ENCODE peak calls at places on chromosomes 4 and X, in ten cellular contexts. One of them, this sample, is unnamed.

GRCh38 chr4:68410149-68410548 is 37.1 kb upstream of the TMPRSS11E start:
- DNase-seq in germinal center: no peak
- DNase-seq in AG20443: no peak
- DNase-seq in upper lobe of left lung: no peak
- DNase-seq in endothelial cell: no peak
- DNase-seq in lower lobe of right lung: no peak
- DNase-seq in H9: no peak
- DNase-seq in GM23248: no peak
- DNase-seq in fibroblast of the aortic adventitia: no peak
- DNase-seq in hippocampal formation: no peak
- DNase-seq in this sample: no peak

GRCh38 chr4:2009651-2010233 is 968 bp upstream of the NELFA start:
- DNase-seq in AG20443: peak; percentile 83
- DNase-seq in upper lobe of left lung: peak; percentile 84
- DNase-seq in GM23248: peak; percentile 86
- DNase-seq in H9: peak; percentile 67
- DNase-seq in germinal center: peak; percentile 71
- DNase-seq in fibroblast of the aortic adventitia: peak; percentile 43
- DNase-seq in hippocampal formation: peak; percentile 46
- DNase-seq in lower lobe of right lung: peak; percentile 79
- DNase-seq in endothelial cell: peak; percentile 69
- DNase-seq in this sample: peak; percentile 76

GRCh38 chrX:39886282-39886681 is 211.5 kb downstream of the BCOR start:
- DNase-seq in lower lobe of right lung: peak; percentile 53
- DNase-seq in endothelial cell: no peak
- DNase-seq in germinal center: no peak
- DNase-seq in AG20443: no peak
- DNase-seq in H9: no peak
- DNase-seq in fibroblast of the aortic adventitia: no peak
- DNase-seq in upper lobe of left lung: no peak
- DNase-seq in hippocampal formation: no peak
- DNase-seq in GM23248: peak; percentile 18
- DNase-seq in this sample: peak; percentile 40

GRCh38 chr4:30962949-30963348 is 242.8 kb downstream of the PCDH7 start:
- DNase-seq in endothelial cell: no peak
- DNase-seq in germinal center: no peak
- DNase-seq in fibroblast of the aortic adventitia: peak; percentile 88
- DNase-seq in upper lobe of left lung: no peak
- DNase-seq in AG20443: no peak
- DNase-seq in lower lobe of right lung: no peak
- DNase-seq in GM23248: no peak
- DNase-seq in hippocampal formation: no peak
- DNase-seq in H9: no peak
- DNase-seq in this sample: no peak

GRCh38 chr4:147309434-147309833 is 171.5 kb upstream of the EDNRA start:
- DNase-seq in AG20443: no peak
- DNase-seq in fibroblast of the aortic adventitia: no peak
- DNase-seq in lower lobe of right lung: no peak
- DNase-seq in H9: no peak
- DNase-seq in endothelial cell: no peak
- DNase-seq in germinal center: no peak
- DNase-seq in GM23248: no peak
- DNase-seq in hippocampal formation: no peak
- DNase-seq in upper lobe of left lung: no peak
- DNase-seq in this sample: no peak

GRCh38 chr4:85748654-85749053 is 273.7 kb downstream of the ARHGAP24 start:
- DNase-seq in endothelial cell: no peak
- DNase-seq in fibroblast of the aortic adventitia: peak; percentile 59
- DNase-seq in AG20443: no peak
- DNase-seq in hippocampal formation: no peak
- DNase-seq in GM23248: peak; percentile 30
- DNase-seq in H9: no peak
- DNase-seq in lower lobe of right lung: no peak
- DNase-seq in germinal center: no peak
- DNase-seq in upper lobe of left lung: no peak
- DNase-seq in this sample: no peak

GRCh38 chr4:104491396-104491821 is 3.3 kb downstream of the CXXC4 start:
- DNase-seq in germinal center: peak; percentile 44
- DNase-seq in upper lobe of left lung: peak; percentile 91
- DNase-seq in hippocampal formation: peak; percentile 20
- DNase-seq in lower lobe of right lung: peak; percentile 51
- DNase-seq in AG20443: peak; percentile 30
- DNase-seq in GM23248: peak; percentile 28
- DNase-seq in H9: peak; percentile 59
- DNase-seq in endothelial cell: peak; percentile 70
- DNase-seq in fibroblast of the aortic adventitia: no peak
- DNase-seq in this sample: peak; percentile 34

GRCh38 chrX:17415242-17415815 is 40.3 kb downstream of the NHS start:
- DNase-seq in AG20443: no peak
- DNase-seq in lower lobe of right lung: no peak
- DNase-seq in hippocampal formation: no peak
- DNase-seq in upper lobe of left lung: no peak
- DNase-seq in endothelial cell: no peak
- DNase-seq in H9: no peak
- DNase-seq in germinal center: no peak
- DNase-seq in GM23248: no peak
- DNase-seq in fibroblast of the aortic adventitia: peak; percentile 15
- DNase-seq in this sample: no peak

GRCh38 chr4:139556735-139557505 is 901 bp upstream of the SETD7 start:
- DNase-seq in endothelial cell: peak; percentile 50
- DNase-seq in H9: peak; percentile 64
- DNase-seq in lower lobe of right lung: peak; percentile 80
- DNase-seq in germinal center: peak; percentile 75
- DNase-seq in GM23248: peak; percentile 63
- DNase-seq in fibroblast of the aortic adventitia: no peak
- DNase-seq in upper lobe of left lung: peak; percentile 90
- DNase-seq in AG20443: peak; percentile 33
- DNase-seq in hippocampal formation: peak; percentile 65
- DNase-seq in this sample: peak; percentile 85

GRCh38 chrX:54045563-54046228 is 1.4 kb upstream of the PHF8 start:
- DNase-seq in fibroblast of the aortic adventitia: no peak
- DNase-seq in germinal center: no peak
- DNase-seq in endothelial cell: no peak
- DNase-seq in GM23248: no peak
- DNase-seq in H9: no peak
- DNase-seq in AG20443: no peak
- DNase-seq in hippocampal formation: no peak
- DNase-seq in lower lobe of right lung: no peak
- DNase-seq in upper lobe of left lung: no peak
- DNase-seq in this sample: no peak

GRCh38 chr4:85147481-85148076 is 181.1 kb upstream of the WDFY3 start:
- DNase-seq in germinal center: peak; percentile 43
- DNase-seq in GM23248: peak; percentile 78
- DNase-seq in fibroblast of the aortic adventitia: peak; percentile 79
- DNase-seq in AG20443: peak; percentile 60
- DNase-seq in lower lobe of right lung: peak; percentile 50
- DNase-seq in upper lobe of left lung: no peak
- DNase-seq in hippocampal formation: peak; percentile 79
- DNase-seq in H9: peak; percentile 35
- DNase-seq in endothelial cell: peak; percentile 23
- DNase-seq in this sample: peak; percentile 46

GRCh38 chr4:184255361-184255760 is 37.7 kb upstream of the ENPP6 start:
- DNase-seq in H9: peak; percentile 25
- DNase-seq in endothelial cell: no peak
- DNase-seq in AG20443: no peak
- DNase-seq in hippocampal formation: peak; percentile 36
- DNase-seq in upper lobe of left lung: peak; percentile 21
- DNase-seq in GM23248: no peak
- DNase-seq in lower lobe of right lung: no peak
- DNase-seq in germinal center: no peak
- DNase-seq in fibroblast of the aortic adventitia: no peak
- DNase-seq in this sample: no peak

GRCh38 chr4:173878701-173879100 is 348.7 kb upstream of the HAND2 start:
- DNase-seq in lower lobe of right lung: no peak
- DNase-seq in upper lobe of left lung: no peak
- DNase-seq in endothelial cell: no peak
- DNase-seq in GM23248: peak; percentile 39
- DNase-seq in H9: no peak
- DNase-seq in fibroblast of the aortic adventitia: peak; percentile 99
- DNase-seq in germinal center: no peak
- DNase-seq in hippocampal formation: no peak
- DNase-seq in AG20443: no peak
- DNase-seq in this sample: no peak

GRCh38 chr4:27176400-27176799 is 315.8 kb downstream of the STIM2 start:
- DNase-seq in H9: peak; percentile 49
- DNase-seq in GM23248: peak; percentile 72
- DNase-seq in hippocampal formation: peak; percentile 35
- DNase-seq in upper lobe of left lung: no peak
- DNase-seq in fibroblast of the aortic adventitia: peak; percentile 84
- DNase-seq in lower lobe of right lung: no peak
- DNase-seq in germinal center: no peak
- DNase-seq in AG20443: peak; percentile 14
- DNase-seq in endothelial cell: peak; percentile 38
- DNase-seq in this sample: no peak

GRCh38 chrX:119759333-119759766 is 962 bp downstream of the SOWAHD start:
- DNase-seq in upper lobe of left lung: peak; percentile 69
- DNase-seq in germinal center: no peak
- DNase-seq in lower lobe of right lung: no peak
- DNase-seq in endothelial cell: no peak
- DNase-seq in H9: peak; percentile 36
- DNase-seq in GM23248: no peak
- DNase-seq in hippocampal formation: no peak
- DNase-seq in AG20443: no peak
- DNase-seq in fibroblast of the aortic adventitia: no peak
- DNase-seq in this sample: no peak

GRCh38 chr4:21697583-21697982 is 251.0 kb downstream of the KCNIP4 start:
- DNase-seq in H9: peak; percentile 85
- DNase-seq in endothelial cell: peak; percentile 18
- DNase-seq in AG20443: no peak
- DNase-seq in hippocampal formation: no peak
- DNase-seq in upper lobe of left lung: no peak
- DNase-seq in lower lobe of right lung: peak; percentile 34
- DNase-seq in GM23248: peak; percentile 32
- DNase-seq in fibroblast of the aortic adventitia: no peak
- DNase-seq in germinal center: no peak
- DNase-seq in this sample: peak; percentile 27

GRCh38 chr4:6956087-6956433 is 46.4 kb downstream of the TBC1D14 start:
- DNase-seq in AG20443: no peak
- DNase-seq in upper lobe of left lung: no peak
- DNase-seq in GM23248: no peak
- DNase-seq in H9: no peak
- DNase-seq in lower lobe of right lung: no peak
- DNase-seq in germinal center: no peak
- DNase-seq in hippocampal formation: no peak
- DNase-seq in endothelial cell: no peak
- DNase-seq in fibroblast of the aortic adventitia: no peak
- DNase-seq in this sample: peak; percentile 25

GRCh38 chr4:59936566-59936965 is 1263.6 kb upstream of the ADGRL3 start:
- DNase-seq in fibroblast of the aortic adventitia: no peak
- DNase-seq in germinal center: no peak
- DNase-seq in hippocampal formation: no peak
- DNase-seq in AG20443: no peak
- DNase-seq in endothelial cell: no peak
- DNase-seq in GM23248: no peak
- DNase-seq in lower lobe of right lung: no peak
- DNase-seq in upper lobe of left lung: no peak
- DNase-seq in H9: no peak
- DNase-seq in this sample: no peak

GRCh38 chr4:10299601-10300000 is 157.6 kb downstream of the ZNF518B start:
- DNase-seq in lower lobe of right lung: no peak
- DNase-seq in germinal center: no peak
- DNase-seq in H9: no peak
- DNase-seq in hippocampal formation: no peak
- DNase-seq in GM23248: peak; percentile 33
- DNase-seq in endothelial cell: no peak
- DNase-seq in fibroblast of the aortic adventitia: peak; percentile 28
- DNase-seq in upper lobe of left lung: no peak
- DNase-seq in AG20443: peak; percentile 28
- DNase-seq in this sample: no peak

GRCh38 chrX:103197721-103198306 is 17.1 kb upstream of the BEX4 start:
- DNase-seq in GM23248: peak; percentile 42
- DNase-seq in endothelial cell: no peak
- DNase-seq in lower lobe of right lung: no peak
- DNase-seq in hippocampal formation: no peak
- DNase-seq in H9: no peak
- DNase-seq in germinal center: no peak
- DNase-seq in upper lobe of left lung: no peak
- DNase-seq in fibroblast of the aortic adventitia: peak; percentile 63
- DNase-seq in AG20443: peak; percentile 23
- DNase-seq in this sample: no peak

GRCh38 chr4:39732728-39733127 is 34.8 kb downstream of the UBE2K start:
- DNase-seq in AG20443: peak; percentile 64
- DNase-seq in fibroblast of the aortic adventitia: peak; percentile 75
- DNase-seq in upper lobe of left lung: no peak
- DNase-seq in hippocampal formation: no peak
- DNase-seq in lower lobe of right lung: no peak
- DNase-seq in germinal center: no peak
- DNase-seq in H9: no peak
- DNase-seq in endothelial cell: no peak
- DNase-seq in GM23248: peak; percentile 90
- DNase-seq in this sample: no peak

GRCh38 chrX:52574416-52575275 is 57.8 kb upstream of the XAGE1B start:
- DNase-seq in hippocampal formation: peak; percentile 47
- DNase-seq in germinal center: peak; percentile 6
- DNase-seq in upper lobe of left lung: no peak
- DNase-seq in lower lobe of right lung: no peak
- DNase-seq in AG20443: peak; percentile 43
- DNase-seq in fibroblast of the aortic adventitia: peak; percentile 69
- DNase-seq in H9: no peak
- DNase-seq in GM23248: peak; percentile 67
- DNase-seq in endothelial cell: peak; percentile 27
- DNase-seq in this sample: no peak

GRCh38 chrX:9724711-9725110 is 40.9 kb downstream of the GPR143 start:
- DNase-seq in hippocampal formation: no peak
- DNase-seq in germinal center: no peak
- DNase-seq in H9: no peak
- DNase-seq in AG20443: no peak
- DNase-seq in fibroblast of the aortic adventitia: no peak
- DNase-seq in endothelial cell: no peak
- DNase-seq in upper lobe of left lung: no peak
- DNase-seq in GM23248: peak; percentile 48
- DNase-seq in lower lobe of right lung: no peak
- DNase-seq in this sample: no peak

GRCh38 chr4:183201331-183201730 is 102.3 kb downstream of the WWC2 start:
- DNase-seq in fibroblast of the aortic adventitia: peak; percentile 55
- DNase-seq in germinal center: no peak
- DNase-seq in GM23248: peak; percentile 95
- DNase-seq in hippocampal formation: no peak
- DNase-seq in H9: no peak
- DNase-seq in AG20443: peak; percentile 14
- DNase-seq in lower lobe of right lung: no peak
- DNase-seq in endothelial cell: no peak
- DNase-seq in upper lobe of left lung: no peak
- DNase-seq in this sample: no peak

GRCh38 chr4:139943277-139943676 is 210.7 kb downstream of the MAML3 start:
- DNase-seq in endothelial cell: no peak
- DNase-seq in germinal center: no peak
- DNase-seq in hippocampal formation: no peak
- DNase-seq in upper lobe of left lung: no peak
- DNase-seq in fibroblast of the aortic adventitia: peak; percentile 28
- DNase-seq in lower lobe of right lung: no peak
- DNase-seq in AG20443: no peak
- DNase-seq in GM23248: no peak
- DNase-seq in H9: no peak
- DNase-seq in this sample: no peak

GRCh38 chr4:6250235-6250983 is 19.2 kb upstream of the WFS1 start:
- DNase-seq in hippocampal formation: peak; percentile 68
- DNase-seq in fibroblast of the aortic adventitia: peak; percentile 79
- DNase-seq in AG20443: peak; percentile 78
- DNase-seq in upper lobe of left lung: no peak
- DNase-seq in H9: peak; percentile 75
- DNase-seq in lower lobe of right lung: no peak
- DNase-seq in endothelial cell: peak; percentile 60
- DNase-seq in GM23248: peak; percentile 59
- DNase-seq in germinal center: peak; percentile 65
- DNase-seq in this sample: no peak

GRCh38 chr4:2324891-2325290 is 63.0 kb upstream of the MXD4 start:
- DNase-seq in fibroblast of the aortic adventitia: peak; percentile 36
- DNase-seq in AG20443: no peak
- DNase-seq in upper lobe of left lung: no peak
- DNase-seq in GM23248: no peak
- DNase-seq in hippocampal formation: no peak
- DNase-seq in H9: no peak
- DNase-seq in endothelial cell: no peak
- DNase-seq in germinal center: no peak
- DNase-seq in lower lobe of right lung: no peak
- DNase-seq in this sample: no peak

GRCh38 chr4:42953316-42953715 is 60.8 kb downstream of the GRXCR1 start:
- DNase-seq in fibroblast of the aortic adventitia: no peak
- DNase-seq in endothelial cell: no peak
- DNase-seq in H9: no peak
- DNase-seq in germinal center: no peak
- DNase-seq in GM23248: no peak
- DNase-seq in upper lobe of left lung: no peak
- DNase-seq in AG20443: no peak
- DNase-seq in hippocampal formation: no peak
- DNase-seq in lower lobe of right lung: no peak
- DNase-seq in this sample: no peak